ENCODE peak calls at places on chromosomes 12 and 14, in four cellular contexts. One of them, this sample, is unnamed.

GRCh38 chr12:104877107-104877705 is 80.9 kb downstream of the SLC41A2 start:
- DNase-seq in nephron progenitor cell: peak; percentile 19
- DNase-seq in mammary epithelial cell: peak; percentile 19
- DNase-seq in stomach: peak; percentile 26
- DNase-seq in this sample: peak; percentile 18

GRCh38 chr12:24222968-24223367 is 273.5 kb upstream of the SOX5 start:
- DNase-seq in nephron progenitor cell: no peak
- DNase-seq in stomach: no peak
- DNase-seq in mammary epithelial cell: peak; percentile 85
- DNase-seq in this sample: no peak

GRCh38 chr14:44937547-44937946 is 24.2 kb downstream of the KLHL28 start:
- DNase-seq in stomach: no peak
- DNase-seq in nephron progenitor cell: no peak
- DNase-seq in mammary epithelial cell: no peak
- DNase-seq in this sample: no peak

GRCh38 chr14:90091393-90091792 is 29.6 kb downstream of the KCNK13 start:
- DNase-seq in nephron progenitor cell: no peak
- DNase-seq in mammary epithelial cell: no peak
- DNase-seq in stomach: no peak
- DNase-seq in this sample: no peak

GRCh38 chr12:121709478-121709890 is 3.1 kb upstream of the TMEM120B start:
- DNase-seq in stomach: no peak
- DNase-seq in nephron progenitor cell: no peak
- DNase-seq in mammary epithelial cell: peak; percentile 76
- DNase-seq in this sample: no peak

GRCh38 chr14:24848427-24848826 is 201.5 kb downstream of the STXBP6 start:
- DNase-seq in nephron progenitor cell: no peak
- DNase-seq in mammary epithelial cell: peak; percentile 65
- DNase-seq in stomach: no peak
- DNase-seq in this sample: no peak

GRCh38 chr14:75960219-75960618 is 21.6 kb downstream of the TGFB3 start:
- DNase-seq in stomach: no peak
- DNase-seq in nephron progenitor cell: no peak
- DNase-seq in mammary epithelial cell: no peak
- DNase-seq in this sample: no peak

GRCh38 chr12:110931315-110931728 is 10.9 kb upstream of the MYL2 start:
- DNase-seq in nephron progenitor cell: no peak
- DNase-seq in mammary epithelial cell: no peak
- DNase-seq in stomach: no peak
- DNase-seq in this sample: no peak

GRCh38 chr14:56797569-56798446 is 12.5 kb downstream of the OTX2 start:
- DNase-seq in stomach: no peak
- DNase-seq in nephron progenitor cell: peak; percentile 61
- DNase-seq in mammary epithelial cell: no peak
- DNase-seq in this sample: no peak

DNA sequence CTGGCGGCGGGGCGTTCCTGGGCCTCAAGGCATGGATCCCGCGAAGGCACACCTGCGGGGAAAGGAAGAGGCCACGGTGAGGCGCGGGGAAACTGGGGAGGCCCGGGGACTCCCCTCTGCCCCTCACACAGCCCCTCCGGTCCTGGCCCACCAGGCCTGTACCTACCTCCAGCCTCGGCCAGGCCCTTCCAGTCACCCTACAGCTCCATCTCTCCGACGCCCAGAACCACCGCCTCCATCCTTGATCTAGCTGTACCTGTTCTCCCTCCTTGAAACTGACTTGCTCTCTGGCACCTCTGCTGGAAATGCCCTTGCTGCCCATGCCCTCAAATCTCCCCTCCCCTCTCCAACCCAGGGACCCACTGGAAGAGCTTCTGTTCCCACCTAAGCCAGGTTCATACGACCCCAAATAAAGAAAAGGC is 1.7 kb downstream of the ANKRD9 start:
- DNase-seq in nephron progenitor cell: no peak
- DNase-seq in stomach: no peak
- DNase-seq in mammary epithelial cell: no peak
- DNase-seq in this sample: no peak
- TF ChIP-seq CTCF in nephron progenitor cell: no peak
- TF ChIP-seq CTCF in stomach: no peak
- TF ChIP-seq CTCF in mammary epithelial cell: peak; percentile 40
- TF ChIP-seq CTCF in this sample: no peak

DNA sequence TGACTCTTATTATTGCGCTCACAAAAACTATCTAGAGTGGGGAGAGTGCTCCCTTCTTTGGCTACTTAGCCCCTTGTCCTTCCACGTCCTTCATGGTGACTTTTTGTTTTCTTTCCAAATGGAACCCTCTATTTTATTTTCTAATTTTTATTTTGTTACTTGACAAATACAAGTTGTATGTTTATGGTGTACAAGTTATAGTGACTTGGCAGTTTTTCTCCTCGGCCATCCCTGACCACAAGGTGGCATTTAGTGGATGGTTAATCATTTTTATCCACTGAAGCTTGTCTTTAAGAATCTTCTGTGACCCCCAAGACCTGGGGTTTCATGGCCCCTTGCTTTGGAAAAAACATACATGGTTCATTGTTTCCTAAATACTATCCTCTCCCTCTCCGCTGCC is 70.1 kb downstream of the NKX2-1 start:
- DNase-seq in mammary epithelial cell: no peak
- DNase-seq in stomach: no peak
- DNase-seq in nephron progenitor cell: no peak
- DNase-seq in this sample: no peak
- TF ChIP-seq CTCF in mammary epithelial cell: no peak
- TF ChIP-seq CTCF in stomach: no peak
- TF ChIP-seq CTCF in nephron progenitor cell: no peak
- TF ChIP-seq CTCF in this sample: no peak

DNA sequence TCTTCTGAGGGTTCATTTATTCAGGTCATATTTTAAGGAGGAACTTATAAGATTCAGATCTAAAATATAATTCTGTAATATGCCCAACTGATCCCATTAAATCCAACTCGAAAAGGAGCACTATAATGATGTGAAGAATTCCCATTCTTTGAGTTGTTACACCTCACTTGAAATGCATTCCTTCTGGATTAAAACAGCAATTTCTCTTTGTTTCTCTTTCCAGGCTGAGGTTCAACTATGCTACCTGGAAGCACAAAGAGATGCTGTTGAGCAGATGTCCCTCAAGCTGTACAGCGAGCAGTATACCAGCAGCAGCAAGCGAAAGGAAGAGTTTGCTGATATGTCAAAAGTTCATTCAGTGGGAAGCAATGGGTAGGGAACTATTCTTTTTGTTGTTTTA is 260.6 kb upstream of the NPAS3 start:
- DNase-seq in stomach: no peak
- DNase-seq in mammary epithelial cell: no peak
- DNase-seq in nephron progenitor cell: no peak
- DNase-seq in this sample: no peak
- TF ChIP-seq CTCF in stomach: no peak
- TF ChIP-seq CTCF in mammary epithelial cell: no peak
- TF ChIP-seq CTCF in nephron progenitor cell: no peak
- TF ChIP-seq CTCF in this sample: no peak

GRCh38 chr12:68159681-68160304 is at the start of gene IFNG:
- DNase-seq in mammary epithelial cell: no peak
- DNase-seq in nephron progenitor cell: no peak
- DNase-seq in stomach: no peak
- DNase-seq in this sample: no peak

GRCh38 chr12:68154768-68155167 is 4.8 kb downstream of the IFNG start:
- DNase-seq in mammary epithelial cell: no peak
- DNase-seq in stomach: no peak
- DNase-seq in nephron progenitor cell: no peak
- DNase-seq in this sample: no peak

GRCh38 chr12:68162374-68162773 is 2.8 kb upstream of the IFNG start:
- DNase-seq in mammary epithelial cell: peak; percentile 23
- DNase-seq in nephron progenitor cell: no peak
- DNase-seq in stomach: no peak
- DNase-seq in this sample: no peak

GRCh38 chr12:68157295-68157871 is 2.2 kb downstream of the IFNG start:
- DNase-seq in nephron progenitor cell: no peak
- DNase-seq in stomach: no peak
- DNase-seq in mammary epithelial cell: no peak
- DNase-seq in this sample: no peak

GRCh38 chr12:68158427-68158826 is 1.1 kb downstream of the IFNG start:
- DNase-seq in nephron progenitor cell: no peak
- DNase-seq in stomach: no peak
- DNase-seq in mammary epithelial cell: peak; percentile 35
- DNase-seq in this sample: peak; percentile 6
- TF ChIP-seq CTCF in nephron progenitor cell: no peak
- TF ChIP-seq CTCF in stomach: no peak
- TF ChIP-seq CTCF in mammary epithelial cell: peak; percentile 49
- TF ChIP-seq CTCF in this sample: peak; percentile 83

GRCh38 chr12:88153959-88154358 is 11.9 kb downstream of the TMTC3 start:
- DNase-seq in nephron progenitor cell: no peak
- DNase-seq in mammary epithelial cell: no peak
- DNase-seq in stomach: no peak
- DNase-seq in this sample: no peak
- TF ChIP-seq CTCF in nephron progenitor cell: peak; percentile 19
- TF ChIP-seq CTCF in mammary epithelial cell: peak; percentile 29
- TF ChIP-seq CTCF in stomach: no peak
- TF ChIP-seq CTCF in this sample: peak; percentile 30

DNA sequence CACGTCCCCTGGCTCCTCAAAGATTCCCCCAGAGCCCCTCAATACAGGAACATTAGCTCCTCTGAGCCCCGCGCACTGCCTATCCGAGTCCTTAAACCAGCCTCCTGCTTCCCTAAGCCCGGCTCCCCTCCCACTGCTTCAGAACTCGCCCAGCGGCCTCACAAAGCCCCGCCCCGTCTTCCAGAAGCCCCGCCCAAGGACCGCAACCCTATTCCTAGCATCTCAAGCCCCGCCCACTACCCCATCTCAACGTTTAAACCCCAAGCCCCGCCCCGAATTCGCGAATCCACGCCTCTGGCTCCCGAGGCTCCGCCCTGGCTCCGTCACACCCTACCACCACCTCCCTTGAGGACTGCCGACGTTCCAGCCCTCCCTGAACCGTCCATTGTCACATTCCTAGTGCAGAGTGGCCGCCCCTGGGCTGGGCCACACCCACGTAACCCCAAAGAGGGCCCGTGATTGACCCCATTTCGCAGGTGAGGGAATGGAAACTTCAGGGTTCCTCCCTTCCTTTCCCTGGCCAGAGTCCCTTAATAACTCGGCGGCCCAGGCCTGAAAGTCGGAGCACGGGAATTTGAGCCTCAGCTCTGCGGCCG is 646 bp upstream of the CORO1C start:
- DNase-seq in stomach: peak; percentile 100
- DNase-seq in mammary epithelial cell: peak; percentile 96
- DNase-seq in nephron progenitor cell: peak; percentile 100
- DNase-seq in this sample: peak; percentile 99
- TF ChIP-seq CTCF in stomach: no peak
- TF ChIP-seq CTCF in mammary epithelial cell: no peak
- TF ChIP-seq CTCF in nephron progenitor cell: no peak
- TF ChIP-seq CTCF in this sample: no peak

GRCh38 chr14:100904307-100905019 is 941 bp upstream of the RTL1 start:
- DNase-seq in mammary epithelial cell: no peak
- DNase-seq in nephron progenitor cell: peak; percentile 81
- DNase-seq in stomach: no peak
- DNase-seq in this sample: peak; percentile 79

GRCh38 chr14:100907240-100907639 is 3.7 kb upstream of the RTL1 start:
- DNase-seq in mammary epithelial cell: no peak
- DNase-seq in nephron progenitor cell: no peak
- DNase-seq in stomach: no peak
- DNase-seq in this sample: no peak

GRCh38 chr14:100905166-100905565 is 1.6 kb upstream of the RTL1 start:
- DNase-seq in stomach: no peak
- DNase-seq in mammary epithelial cell: no peak
- DNase-seq in nephron progenitor cell: no peak
- DNase-seq in this sample: no peak

GRCh38 chr14:100903672-100904185 is at the start of gene RTL1:
- DNase-seq in stomach: no peak
- DNase-seq in mammary epithelial cell: no peak
- DNase-seq in nephron progenitor cell: no peak
- DNase-seq in this sample: no peak

GRCh38 chr14:100906420-100906819 is 2.9 kb upstream of the RTL1 start:
- DNase-seq in stomach: no peak
- DNase-seq in mammary epithelial cell: no peak
- DNase-seq in nephron progenitor cell: peak; percentile 43
- DNase-seq in this sample: peak; percentile 41
- TF ChIP-seq CTCF in stomach: no peak
- TF ChIP-seq CTCF in mammary epithelial cell: no peak
- TF ChIP-seq CTCF in nephron progenitor cell: peak; percentile 53
- TF ChIP-seq CTCF in this sample: peak; percentile 22

GRCh38 chr12:132460571-132460970 is 29.4 kb upstream of the FBRSL1 start:
- DNase-seq in stomach: no peak
- DNase-seq in mammary epithelial cell: no peak
- DNase-seq in nephron progenitor cell: no peak
- DNase-seq in this sample: peak; percentile 43
- TF ChIP-seq CTCF in stomach: no peak
- TF ChIP-seq CTCF in mammary epithelial cell: peak; percentile 16
- TF ChIP-seq CTCF in nephron progenitor cell: peak; percentile 11
- TF ChIP-seq CTCF in this sample: peak; percentile 61